ENCODE peak calls at places on chromosomes 3 and 15, in seven cellular contexts. One of them, this sample, is unnamed.
A peak's percentile ranks its signal among the peaks of the same experiment; 100 is the strongest.

GRCh38 chr3:50978991-50979667 is 304.4 kb downstream of the DOCK3 start:
- DNase-seq in mucosa of descending colon: no peak
- DNase-seq in erythroblast: no peak
- DNase-seq in frontal cortex: no peak
- DNase-seq in cortex of kidney: no peak
- DNase-seq in A673: peak; percentile 1
- DNase-seq in stimulated activated CD4-positive, alpha-beta T cell treated with anti-CD3 and anti-CD28 coated beads, Interleukin-12 subunit alpha, Interleukin-12 subunit beta, amount 100 ng/mL, for 48 hours: no peak
- DNase-seq in this sample: no peak

GRCh38 chr3:71803248-71803647 is 18.3 kb upstream of the PROK2 start:
- DNase-seq in mucosa of descending colon: no peak
- DNase-seq in erythroblast: no peak
- DNase-seq in frontal cortex: no peak
- DNase-seq in cortex of kidney: no peak
- DNase-seq in A673: no peak
- DNase-seq in stimulated activated CD4-positive, alpha-beta T cell treated with anti-CD3 and anti-CD28 coated beads, Interleukin-12 subunit alpha, Interleukin-12 subunit beta, amount 100 ng/mL, for 48 hours: no peak
- DNase-seq in this sample: no peak

GRCh38 chr15:78265752-78266224 is 1.4 kb downstream of the DNAJA4 start:
- DNase-seq in mucosa of descending colon: no peak
- DNase-seq in erythroblast: peak; percentile 31
- DNase-seq in frontal cortex: no peak
- DNase-seq in cortex of kidney: no peak
- DNase-seq in A673: no peak
- DNase-seq in stimulated activated CD4-positive, alpha-beta T cell treated with anti-CD3 and anti-CD28 coated beads, Interleukin-12 subunit alpha, Interleukin-12 subunit beta, amount 100 ng/mL, for 48 hours: no peak
- DNase-seq in this sample: no peak

GRCh38 chr3:194871143-194871863 is 185.6 kb downstream of the FAM43A start:
- DNase-seq in mucosa of descending colon: peak; percentile 91
- DNase-seq in erythroblast: no peak
- DNase-seq in frontal cortex: no peak
- DNase-seq in cortex of kidney: no peak
- DNase-seq in A673: peak; percentile 94
- DNase-seq in stimulated activated CD4-positive, alpha-beta T cell treated with anti-CD3 and anti-CD28 coated beads, Interleukin-12 subunit alpha, Interleukin-12 subunit beta, amount 100 ng/mL, for 48 hours: no peak
- DNase-seq in this sample: peak; percentile 44

GRCh38 chr15:47218295-47218694 is 499.0 kb upstream of the SEMA6D start:
- DNase-seq in mucosa of descending colon: no peak
- DNase-seq in erythroblast: no peak
- DNase-seq in frontal cortex: no peak
- DNase-seq in cortex of kidney: no peak
- DNase-seq in A673: peak; percentile 11
- DNase-seq in stimulated activated CD4-positive, alpha-beta T cell treated with anti-CD3 and anti-CD28 coated beads, Interleukin-12 subunit alpha, Interleukin-12 subunit beta, amount 100 ng/mL, for 48 hours: no peak
- DNase-seq in this sample: no peak

GRCh38 chr3:190566043-190566933 is 52.4 kb downstream of the IL1RAP start:
- DNase-seq in mucosa of descending colon: peak; percentile 54
- DNase-seq in erythroblast: peak; percentile 78
- DNase-seq in frontal cortex: no peak
- DNase-seq in cortex of kidney: no peak
- DNase-seq in A673: peak; percentile 99
- DNase-seq in stimulated activated CD4-positive, alpha-beta T cell treated with anti-CD3 and anti-CD28 coated beads, Interleukin-12 subunit alpha, Interleukin-12 subunit beta, amount 100 ng/mL, for 48 hours: peak; percentile 63
- DNase-seq in this sample: peak; percentile 99

GRCh38 chr3:355622-356021 is 159.1 kb downstream of the CHL1 start:
- DNase-seq in mucosa of descending colon: no peak
- DNase-seq in erythroblast: no peak
- DNase-seq in frontal cortex: no peak
- DNase-seq in cortex of kidney: no peak
- DNase-seq in A673: no peak
- DNase-seq in stimulated activated CD4-positive, alpha-beta T cell treated with anti-CD3 and anti-CD28 coated beads, Interleukin-12 subunit alpha, Interleukin-12 subunit beta, amount 100 ng/mL, for 48 hours: no peak
- DNase-seq in this sample: peak; percentile 63

GRCh38 chr3:172153335-172153861 is 114.0 kb downstream of the FNDC3B start:
- DNase-seq in mucosa of descending colon: peak; percentile 90
- DNase-seq in erythroblast: no peak
- DNase-seq in frontal cortex: peak; percentile 4
- DNase-seq in cortex of kidney: no peak
- DNase-seq in A673: no peak
- DNase-seq in stimulated activated CD4-positive, alpha-beta T cell treated with anti-CD3 and anti-CD28 coated beads, Interleukin-12 subunit alpha, Interleukin-12 subunit beta, amount 100 ng/mL, for 48 hours: peak; percentile 37
- DNase-seq in this sample: peak; percentile 90

GRCh38 chr15:81966628-81967027 is 79.2 kb downstream of the MEX3B start:
- DNase-seq in mucosa of descending colon: no peak
- DNase-seq in erythroblast: no peak
- DNase-seq in frontal cortex: no peak
- DNase-seq in cortex of kidney: no peak
- DNase-seq in A673: no peak
- DNase-seq in stimulated activated CD4-positive, alpha-beta T cell treated with anti-CD3 and anti-CD28 coated beads, Interleukin-12 subunit alpha, Interleukin-12 subunit beta, amount 100 ng/mL, for 48 hours: no peak
- DNase-seq in this sample: no peak

GRCh38 chr15:39034816-39035215 is 470.2 kb upstream of the RASGRP1 start:
- DNase-seq in mucosa of descending colon: no peak
- DNase-seq in erythroblast: no peak
- DNase-seq in frontal cortex: no peak
- DNase-seq in cortex of kidney: no peak
- DNase-seq in A673: no peak
- DNase-seq in stimulated activated CD4-positive, alpha-beta T cell treated with anti-CD3 and anti-CD28 coated beads, Interleukin-12 subunit alpha, Interleukin-12 subunit beta, amount 100 ng/mL, for 48 hours: no peak
- DNase-seq in this sample: no peak

GRCh38 chr15:51260262-51260661 is 78.1 kb downstream of the CYP19A1 start:
- DNase-seq in mucosa of descending colon: no peak
- DNase-seq in erythroblast: no peak
- DNase-seq in frontal cortex: no peak
- DNase-seq in cortex of kidney: no peak
- DNase-seq in A673: no peak
- DNase-seq in stimulated activated CD4-positive, alpha-beta T cell treated with anti-CD3 and anti-CD28 coated beads, Interleukin-12 subunit alpha, Interleukin-12 subunit beta, amount 100 ng/mL, for 48 hours: no peak
- DNase-seq in this sample: no peak

GRCh38 chr3:192215-192929 is 4.2 kb upstream of the CHL1 start:
- DNase-seq in mucosa of descending colon: peak; percentile 44
- DNase-seq in erythroblast: no peak
- DNase-seq in frontal cortex: no peak
- DNase-seq in cortex of kidney: no peak
- DNase-seq in A673: no peak
- DNase-seq in stimulated activated CD4-positive, alpha-beta T cell treated with anti-CD3 and anti-CD28 coated beads, Interleukin-12 subunit alpha, Interleukin-12 subunit beta, amount 100 ng/mL, for 48 hours: no peak
- DNase-seq in this sample: no peak

GRCh38 chr15:44489464-44489863 is 47.5 kb upstream of the EIF3J start:
- DNase-seq in mucosa of descending colon: no peak
- DNase-seq in erythroblast: peak; percentile 5
- DNase-seq in frontal cortex: no peak
- DNase-seq in cortex of kidney: no peak
- DNase-seq in A673: peak; percentile 21
- DNase-seq in stimulated activated CD4-positive, alpha-beta T cell treated with anti-CD3 and anti-CD28 coated beads, Interleukin-12 subunit alpha, Interleukin-12 subunit beta, amount 100 ng/mL, for 48 hours: no peak
- DNase-seq in this sample: peak; percentile 94

GRCh38 chr15:93462690-93463089 is 373.7 kb upstream of the RGMA start:
- DNase-seq in mucosa of descending colon: no peak
- DNase-seq in erythroblast: no peak
- DNase-seq in frontal cortex: no peak
- DNase-seq in cortex of kidney: no peak
- DNase-seq in A673: no peak
- DNase-seq in stimulated activated CD4-positive, alpha-beta T cell treated with anti-CD3 and anti-CD28 coated beads, Interleukin-12 subunit alpha, Interleukin-12 subunit beta, amount 100 ng/mL, for 48 hours: no peak
- DNase-seq in this sample: no peak

GRCh38 chr3:124860599-124860998 is 26.6 kb downstream of the ITGB5 start:
- DNase-seq in mucosa of descending colon: no peak
- DNase-seq in erythroblast: no peak
- DNase-seq in frontal cortex: no peak
- DNase-seq in cortex of kidney: no peak
- DNase-seq in A673: no peak
- DNase-seq in stimulated activated CD4-positive, alpha-beta T cell treated with anti-CD3 and anti-CD28 coated beads, Interleukin-12 subunit alpha, Interleukin-12 subunit beta, amount 100 ng/mL, for 48 hours: no peak
- DNase-seq in this sample: peak; percentile 96

GRCh38 chr15:52518487-52518886 is 10.2 kb downstream of the MYO5A start:
- DNase-seq in mucosa of descending colon: no peak
- DNase-seq in erythroblast: no peak
- DNase-seq in frontal cortex: no peak
- DNase-seq in cortex of kidney: no peak
- DNase-seq in A673: no peak
- DNase-seq in stimulated activated CD4-positive, alpha-beta T cell treated with anti-CD3 and anti-CD28 coated beads, Interleukin-12 subunit alpha, Interleukin-12 subunit beta, amount 100 ng/mL, for 48 hours: no peak
- DNase-seq in this sample: no peak

GRCh38 chr15:84817461-84818081 is 415 bp downstream of the ALPK3 start:
- DNase-seq in mucosa of descending colon: no peak
- DNase-seq in erythroblast: no peak
- DNase-seq in frontal cortex: no peak
- DNase-seq in cortex of kidney: no peak
- DNase-seq in A673: no peak
- DNase-seq in stimulated activated CD4-positive, alpha-beta T cell treated with anti-CD3 and anti-CD28 coated beads, Interleukin-12 subunit alpha, Interleukin-12 subunit beta, amount 100 ng/mL, for 48 hours: no peak
- DNase-seq in this sample: no peak

GRCh38 chr3:170734737-170735070 is 135.3 kb downstream of the RPL22L1 start:
- DNase-seq in mucosa of descending colon: no peak
- DNase-seq in erythroblast: no peak
- DNase-seq in frontal cortex: no peak
- DNase-seq in cortex of kidney: no peak
- DNase-seq in A673: no peak
- DNase-seq in stimulated activated CD4-positive, alpha-beta T cell treated with anti-CD3 and anti-CD28 coated beads, Interleukin-12 subunit alpha, Interleukin-12 subunit beta, amount 100 ng/mL, for 48 hours: no peak
- DNase-seq in this sample: no peak

GRCh38 chr3:45088543-45088942 is 57.6 kb downstream of the CDCP1 start:
- DNase-seq in mucosa of descending colon: no peak
- DNase-seq in erythroblast: no peak
- DNase-seq in frontal cortex: no peak
- DNase-seq in cortex of kidney: no peak
- DNase-seq in A673: no peak
- DNase-seq in stimulated activated CD4-positive, alpha-beta T cell treated with anti-CD3 and anti-CD28 coated beads, Interleukin-12 subunit alpha, Interleukin-12 subunit beta, amount 100 ng/mL, for 48 hours: no peak
- DNase-seq in this sample: no peak

GRCh38 chr3:38116471-38117162 is 20.3 kb downstream of the ACAA1 start:
- DNase-seq in mucosa of descending colon: peak; percentile 37
- DNase-seq in erythroblast: no peak
- DNase-seq in frontal cortex: no peak
- DNase-seq in cortex of kidney: no peak
- DNase-seq in A673: no peak
- DNase-seq in stimulated activated CD4-positive, alpha-beta T cell treated with anti-CD3 and anti-CD28 coated beads, Interleukin-12 subunit alpha, Interleukin-12 subunit beta, amount 100 ng/mL, for 48 hours: no peak
- DNase-seq in this sample: peak; percentile 41

GRCh38 chr15:64713592-64713991 is 61.8 kb downstream of the RBPMS2 start:
- DNase-seq in mucosa of descending colon: no peak
- DNase-seq in erythroblast: no peak
- DNase-seq in frontal cortex: no peak
- DNase-seq in cortex of kidney: no peak
- DNase-seq in A673: no peak
- DNase-seq in stimulated activated CD4-positive, alpha-beta T cell treated with anti-CD3 and anti-CD28 coated beads, Interleukin-12 subunit alpha, Interleukin-12 subunit beta, amount 100 ng/mL, for 48 hours: no peak
- DNase-seq in this sample: no peak

GRCh38 chr15:58556028-58556361 is 124.2 kb downstream of the LIPC start:
- DNase-seq in mucosa of descending colon: no peak
- DNase-seq in erythroblast: peak; percentile 32
- DNase-seq in frontal cortex: no peak
- DNase-seq in cortex of kidney: no peak
- DNase-seq in A673: no peak
- DNase-seq in stimulated activated CD4-positive, alpha-beta T cell treated with anti-CD3 and anti-CD28 coated beads, Interleukin-12 subunit alpha, Interleukin-12 subunit beta, amount 100 ng/mL, for 48 hours: no peak
- DNase-seq in this sample: no peak

GRCh38 chr3:5791558-5791957 is 604.1 kb downstream of the EDEM1 start:
- DNase-seq in mucosa of descending colon: no peak
- DNase-seq in erythroblast: no peak
- DNase-seq in frontal cortex: no peak
- DNase-seq in cortex of kidney: no peak
- DNase-seq in A673: no peak
- DNase-seq in stimulated activated CD4-positive, alpha-beta T cell treated with anti-CD3 and anti-CD28 coated beads, Interleukin-12 subunit alpha, Interleukin-12 subunit beta, amount 100 ng/mL, for 48 hours: no peak
- DNase-seq in this sample: no peak

GRCh38 chr3:125194849-125195601 is 17.5 kb downstream of the SLC12A8 start:
- DNase-seq in mucosa of descending colon: peak; percentile 58
- DNase-seq in erythroblast: no peak
- DNase-seq in frontal cortex: no peak
- DNase-seq in cortex of kidney: no peak
- DNase-seq in A673: no peak
- DNase-seq in stimulated activated CD4-positive, alpha-beta T cell treated with anti-CD3 and anti-CD28 coated beads, Interleukin-12 subunit alpha, Interleukin-12 subunit beta, amount 100 ng/mL, for 48 hours: no peak
- DNase-seq in this sample: no peak

GRCh38 chr15:31403096-31403495 is 76.5 kb downstream of the KLF13 start:
- DNase-seq in mucosa of descending colon: no peak
- DNase-seq in erythroblast: no peak
- DNase-seq in frontal cortex: no peak
- DNase-seq in cortex of kidney: no peak
- DNase-seq in A673: no peak
- DNase-seq in stimulated activated CD4-positive, alpha-beta T cell treated with anti-CD3 and anti-CD28 coated beads, Interleukin-12 subunit alpha, Interleukin-12 subunit beta, amount 100 ng/mL, for 48 hours: no peak
- DNase-seq in this sample: no peak

GRCh38 chr3:133840767-133841166 is 35.2 kb downstream of the SRPRB start:
- DNase-seq in mucosa of descending colon: no peak
- DNase-seq in erythroblast: no peak
- DNase-seq in frontal cortex: no peak
- DNase-seq in cortex of kidney: no peak
- DNase-seq in A673: no peak
- DNase-seq in stimulated activated CD4-positive, alpha-beta T cell treated with anti-CD3 and anti-CD28 coated beads, Interleukin-12 subunit alpha, Interleukin-12 subunit beta, amount 100 ng/mL, for 48 hours: no peak
- DNase-seq in this sample: no peak

GRCh38 chr15:25176991-25177954 is 222.5 kb downstream of the SNRPN start:
- DNase-seq in mucosa of descending colon: no peak
- DNase-seq in erythroblast: no peak
- DNase-seq in frontal cortex: no peak
- DNase-seq in cortex of kidney: no peak
- DNase-seq in A673: no peak
- DNase-seq in stimulated activated CD4-positive, alpha-beta T cell treated with anti-CD3 and anti-CD28 coated beads, Interleukin-12 subunit alpha, Interleukin-12 subunit beta, amount 100 ng/mL, for 48 hours: no peak
- DNase-seq in this sample: no peak

GRCh38 chr15:40233727-40234577 is 4.9 kb upstream of the PAK6 start:
- DNase-seq in mucosa of descending colon: no peak
- DNase-seq in erythroblast: no peak
- DNase-seq in frontal cortex: no peak
- DNase-seq in cortex of kidney: no peak
- DNase-seq in A673: no peak
- DNase-seq in stimulated activated CD4-positive, alpha-beta T cell treated with anti-CD3 and anti-CD28 coated beads, Interleukin-12 subunit alpha, Interleukin-12 subunit beta, amount 100 ng/mL, for 48 hours: no peak
- DNase-seq in this sample: no peak